ENCODE peak calls at places on chromosomes 12 and 14, in four cellular contexts. U is suprapubic skin, O is endodermal cell, V is foreskin keratinocyte. K is an unnamed sample.

GRCh38 chr12:112182499-112182898 is 57.1 kb downstream of the TRAFD1 start:
- DNase-seq in U (no peak), O (no peak), V (no peak), K (no peak)

GRCh38 chr12:103802586-103802886 is 38.5 kb downstream of the NT5DC3 start:
- DNase-seq in U (no peak), O (peak), V (no peak), K (no peak)

GRCh38 chr12:55946553-55946952 is 15.6 kb downstream of the DGKA start:
- DNase-seq in U (no peak), O (no peak), V (no peak), K (no peak)

GRCh38 chr12:69284131-69284530 is 44.8 kb downstream of the CPSF6 start:
- DNase-seq in U (peak), O (peak), V (no peak), K (no peak)

GRCh38 chr12:26239508-26240328 is 44.3 kb downstream of the SSPN start:
- DNase-seq in U (peak), O (no peak), V (peak), K (no peak)

GRCh38 chr14:24369907-24370687 is 2.1 kb downstream of the NFATC4 start:
- DNase-seq in U (no peak), O (peak), V (no peak), K (no peak)

GRCh38 chr12:15856097-15856982 is 25.8 kb upstream of the STRAP start:
- DNase-seq in U (no peak), O (peak), V (no peak), K (no peak)

GRCh38 chr12:71581206-71581605 is 82.4 kb downstream of the ZFC3H1 start:
- DNase-seq in U (no peak), O (peak), V (peak), K (no peak)

GRCh38 chr12:122873540-122873939 is 22.4 kb downstream of the VPS37B start:
- DNase-seq in U (no peak), O (peak), V (no peak), K (no peak)

GRCh38 chr14:74140374-74140850 is 55.7 kb downstream of the LIN52 start:
- DNase-seq in U (peak), O (no peak), V (no peak), K (no peak)

GRCh38 chr14:74302160-74302628 is 540 bp downstream of the ABCD4 start:
- DNase-seq in U (no peak), O (no peak), V (no peak), K (no peak)

GRCh38 chr12:21509768-21510167 is 8.2 kb downstream of the GOLT1B start:
- DNase-seq in U (no peak), O (no peak), V (no peak), K (no peak)

DNA sequence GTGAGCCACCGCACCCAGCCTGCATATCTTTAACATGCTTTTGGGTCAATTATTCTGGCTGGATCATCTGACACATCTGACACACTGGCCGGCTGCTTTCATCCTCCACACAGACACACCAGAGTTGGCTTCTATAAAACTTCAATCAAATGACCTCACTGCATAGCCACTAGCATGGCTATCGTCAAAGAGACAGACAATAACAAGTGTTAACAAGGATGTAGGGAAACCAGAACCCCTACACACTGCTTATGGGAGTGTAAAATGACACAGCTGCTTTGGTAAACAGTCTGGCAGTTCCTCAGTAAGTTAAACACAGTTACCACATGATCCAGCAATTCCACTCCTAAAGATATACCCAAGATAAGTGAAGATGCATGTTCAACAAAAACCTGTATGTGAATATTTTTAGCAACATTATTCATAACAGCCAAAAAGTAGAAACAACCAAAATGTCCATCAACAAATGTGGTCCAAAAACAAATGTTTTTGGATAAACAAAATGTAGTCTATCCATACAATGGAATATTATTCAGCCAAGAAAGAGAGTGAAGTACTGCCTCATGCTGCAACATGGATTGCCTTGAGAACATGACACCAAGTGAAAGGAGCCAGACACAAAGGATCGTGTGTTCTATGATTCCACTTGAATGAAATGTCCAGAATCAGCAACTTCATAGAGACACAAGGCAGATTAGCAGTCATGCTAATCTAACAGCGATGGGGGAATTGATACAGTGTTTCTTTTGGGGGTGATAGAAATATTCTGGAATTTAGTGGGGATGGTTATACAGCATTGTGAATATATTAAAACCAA is 10.1 kb downstream of the KDM2B start:
- DNase-seq in U (no peak), O (no peak), V (no peak), K (no peak)
- H3K27ac ChIP-seq in U (no peak), O (no peak), V (no peak), K (no peak)

DNA sequence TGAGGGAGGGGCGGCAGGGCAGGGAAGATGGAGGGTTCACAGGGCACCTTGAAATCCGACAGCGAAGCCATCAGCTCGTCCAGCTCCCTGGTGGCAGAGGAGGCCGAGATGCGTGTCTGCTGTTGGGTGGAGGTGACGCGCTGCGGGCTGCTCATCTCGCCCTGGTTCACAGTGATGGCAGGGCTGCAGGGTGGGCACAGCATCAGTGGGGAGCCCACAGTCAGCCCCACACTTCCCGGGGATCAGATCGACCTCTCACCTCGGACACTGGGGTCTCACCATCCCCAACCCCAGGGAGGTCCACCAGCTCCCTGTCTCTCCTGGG is 20.6 kb upstream of the RPLP0 start:
- DNase-seq in U (no peak), O (no peak), V (no peak), K (no peak)
- H3K27ac ChIP-seq in U (no peak), O (peak), V (no peak), K (peak)

DNA sequence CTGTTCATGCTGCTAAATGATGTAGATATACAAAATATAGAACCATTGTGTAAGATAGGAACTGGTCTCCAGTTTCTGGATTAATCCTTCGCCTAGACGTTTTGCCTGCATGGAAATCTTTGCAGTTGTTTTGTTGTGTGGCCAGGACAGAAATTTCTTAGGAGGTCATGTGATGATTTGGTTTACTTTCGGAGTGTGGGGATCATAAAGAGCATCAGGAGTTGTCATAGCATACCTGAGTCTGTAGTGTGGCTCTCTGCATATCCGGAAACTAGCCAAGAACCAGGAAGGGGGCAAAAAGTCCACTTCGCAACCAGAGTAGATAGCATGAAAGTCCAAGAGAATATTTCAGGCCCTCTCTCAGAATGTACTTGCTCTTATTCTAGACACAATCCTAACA is 3.1 kb downstream of the SAMD4A start:
- DNase-seq in U (no peak), O (no peak), V (no peak), K (no peak)
- H3K27ac ChIP-seq in U (peak), O (no peak), V (peak), K (peak)

DNA sequence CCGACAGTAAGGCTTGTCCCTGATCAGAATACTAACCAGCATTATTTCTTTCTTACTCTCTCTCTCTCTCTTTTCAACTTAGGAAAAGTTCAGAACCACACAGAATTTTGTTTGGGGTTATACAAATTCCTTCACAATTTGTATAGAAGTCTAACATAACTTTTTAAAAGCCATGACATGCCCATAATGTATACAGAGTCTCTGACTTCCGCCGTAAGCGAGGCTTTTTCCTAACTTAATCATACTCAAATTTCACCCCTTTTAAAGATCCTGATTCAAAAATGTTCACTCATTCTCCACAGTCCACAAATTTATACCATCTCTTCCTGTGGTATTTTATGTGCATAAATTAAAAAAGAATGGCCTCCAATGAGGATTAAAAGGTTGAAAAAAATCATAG is 83.6 kb downstream of the SLC25A21 start:
- DNase-seq in U (no peak), O (no peak), V (no peak), K (no peak)
- H3K27ac ChIP-seq in U (no peak), O (no peak), V (no peak), K (no peak)

DNA sequence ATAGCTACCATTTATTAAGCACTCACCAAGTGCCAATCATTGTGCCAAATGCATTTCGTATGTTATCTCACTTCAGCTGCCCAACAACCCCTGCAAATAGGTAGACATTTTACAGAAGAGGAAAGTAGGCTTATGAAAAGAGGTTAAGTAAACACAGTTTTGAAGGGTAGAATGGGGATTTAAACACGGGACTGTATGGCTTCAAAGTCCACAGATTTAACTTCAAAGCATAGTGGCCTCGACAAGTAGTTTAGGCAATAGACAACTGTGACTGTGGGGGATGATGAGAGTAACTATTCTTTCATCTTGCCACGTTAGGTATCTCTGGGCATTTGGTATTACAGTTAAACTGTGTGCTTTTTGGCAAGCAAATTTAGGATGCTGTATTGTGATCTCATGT is 266.8 kb upstream of the SRRM4 start:
- DNase-seq in U (no peak), O (no peak), V (no peak), K (no peak)
- H3K27ac ChIP-seq in U (no peak), O (no peak), V (no peak), K (no peak)

GRCh38 chr14:22844221-22845102 is 8.1 kb downstream of the MMP14 start:
- DNase-seq in U (no peak), O (no peak), V (no peak), K (no peak)

GRCh38 chr14:22843123-22843925 is 6.9 kb downstream of the MMP14 start:
- DNase-seq in U (no peak), O (no peak), V (no peak), K (no peak)

GRCh38 chr14:22841311-22841710 is 4.9 kb downstream of the MMP14 start:
- DNase-seq in U (no peak), O (no peak), V (no peak), K (no peak)

GRCh38 chr14:22841769-22842168 is 5.4 kb downstream of the MMP14 start:
- DNase-seq in U (no peak), O (no peak), V (no peak), K (no peak)

GRCh38 chr14:22842211-22843122 is 6.1 kb downstream of the MMP14 start:
- DNase-seq in U (peak), O (no peak), V (no peak), K (no peak)
- H3K27ac ChIP-seq in U (peak), O (no peak), V (no peak), K (peak)

GRCh38 chr14:26204954-26205479 is 392.8 kb downstream of the NOVA1 start:
- DNase-seq in U (peak), O (peak), V (no peak), K (no peak)
- H3K27ac ChIP-seq in U (peak), O (peak), V (no peak), K (no peak)

K was measured in esophagus muscularis mucosa.